ENCODE peak calls at places on chromosome 3, in five cellular contexts. One of them, this sample, is unnamed.

GRCh38 chr3:113097821-113098516 is 107.2 kb downstream of the GTPBP8 start:
- DNase-seq in HEK293T: no peak
- DNase-seq in Peyer's patch: no peak
- DNase-seq in mucosa of gallbladder: no peak
- DNase-seq in AG10803: peak; percentile 92
- DNase-seq in this sample: peak; percentile 67

GRCh38 chr3:123481071-123481470 is 32.2 kb upstream of the ADCY5 start:
- DNase-seq in HEK293T: no peak
- DNase-seq in Peyer's patch: no peak
- DNase-seq in mucosa of gallbladder: no peak
- DNase-seq in AG10803: no peak
- DNase-seq in this sample: no peak

GRCh38 chr3:59443618-59444292 is 393.9 kb upstream of the CFAP20DC start:
- DNase-seq in HEK293T: no peak
- DNase-seq in Peyer's patch: no peak
- DNase-seq in mucosa of gallbladder: no peak
- DNase-seq in AG10803: no peak
- DNase-seq in this sample: no peak

GRCh38 chr3:186471781-186472180 is 72.4 kb downstream of the CRYGS start:
- DNase-seq in HEK293T: no peak
- DNase-seq in Peyer's patch: no peak
- DNase-seq in mucosa of gallbladder: no peak
- DNase-seq in AG10803: no peak
- DNase-seq in this sample: no peak

GRCh38 chr3:156658732-156659090 is 15.7 kb upstream of the TIPARP start:
- DNase-seq in HEK293T: no peak
- DNase-seq in Peyer's patch: no peak
- DNase-seq in mucosa of gallbladder: no peak
- DNase-seq in AG10803: no peak
- DNase-seq in this sample: no peak

GRCh38 chr3:1693145-1693544 is 405.5 kb upstream of the CNTN4 start:
- DNase-seq in HEK293T: no peak
- DNase-seq in Peyer's patch: no peak
- DNase-seq in mucosa of gallbladder: no peak
- DNase-seq in AG10803: no peak
- DNase-seq in this sample: no peak

GRCh38 chr3:126245811-126246727 is 65.7 kb upstream of the ALDH1L1 start:
- DNase-seq in HEK293T: peak; percentile 68
- DNase-seq in Peyer's patch: no peak
- DNase-seq in mucosa of gallbladder: peak; percentile 58
- DNase-seq in AG10803: peak; percentile 64
- DNase-seq in this sample: no peak

GRCh38 chr3:172102123-172102882 is 62.9 kb downstream of the FNDC3B start:
- DNase-seq in HEK293T: no peak
- DNase-seq in Peyer's patch: peak; percentile 28
- DNase-seq in mucosa of gallbladder: no peak
- DNase-seq in AG10803: no peak
- DNase-seq in this sample: no peak

GRCh38 chr3:143428351-143428750 is 308.8 kb downstream of the CHST2 start:
- DNase-seq in HEK293T: no peak
- DNase-seq in Peyer's patch: no peak
- DNase-seq in mucosa of gallbladder: no peak
- DNase-seq in AG10803: no peak
- DNase-seq in this sample: no peak

GRCh38 chr3:69197922-69198540 is 75.6 kb upstream of the LMOD3 start:
- DNase-seq in HEK293T: no peak
- DNase-seq in Peyer's patch: peak; percentile 49
- DNase-seq in mucosa of gallbladder: no peak
- DNase-seq in AG10803: no peak
- DNase-seq in this sample: no peak

GRCh38 chr3:123642182-123642956 is 57.5 kb upstream of the HACD2 start:
- DNase-seq in HEK293T: peak; percentile 84
- DNase-seq in Peyer's patch: peak; percentile 55
- DNase-seq in mucosa of gallbladder: peak; percentile 79
- DNase-seq in AG10803: peak; percentile 91
- DNase-seq in this sample: peak; percentile 56

GRCh38 chr3:132840201-132840700 is 118.0 kb upstream of the NPHP3 start:
- DNase-seq in HEK293T: no peak
- DNase-seq in Peyer's patch: no peak
- DNase-seq in mucosa of gallbladder: no peak
- DNase-seq in AG10803: no peak
- DNase-seq in this sample: no peak

GRCh38 chr3:59451041-59451763 is 401.4 kb upstream of the CFAP20DC start:
- DNase-seq in HEK293T: no peak
- DNase-seq in Peyer's patch: peak; percentile 46
- DNase-seq in mucosa of gallbladder: peak; percentile 14
- DNase-seq in AG10803: peak; percentile 27
- DNase-seq in this sample: no peak